ENCODE peak calls at places on chromosome 3, in four cellular contexts. E is HL-60, T is Calu3, Y is BE2C. Q is an unnamed sample.

GRCh38 chr3:69767571-69767970 is 28.3 kb downstream of the MITF start:
- DNase-seq in T (no peak), Y (no peak), E (no peak), Q (no peak)

GRCh38 chr3:115975796-115976195 is 352.5 kb downstream of the GAP43 start:
- DNase-seq in T (no peak), E (no peak), Y (no peak), Q (no peak)

GRCh38 chr3:107629556-107629955 is 106.8 kb downstream of the BBX start:
- DNase-seq in E (peak), Y (no peak), T (no peak), Q (no peak)

GRCh38 chr3:9779721-9780450 is 10.1 kb upstream of the CAMK1 start:
- DNase-seq in Y (no peak), E (peak), T (no peak), Q (no peak)

GRCh38 chr3:56620371-56620770 is 62.7 kb downstream of the TASOR start:
- DNase-seq in Y (no peak), E (no peak), T (no peak), Q (no peak)

GRCh38 chr3:171615281-171615680 is 155.1 kb upstream of the TNIK start:
- DNase-seq in E (no peak), Y (no peak), T (no peak), Q (no peak)

GRCh38 chr3:53646723-53647122 is 152.3 kb downstream of the CACNA1D start:
- DNase-seq in E (no peak), T (no peak), Y (no peak), Q (no peak)

GRCh38 chr3:25820372-25820771 is 30.5 kb downstream of the OXSM start:
- DNase-seq in Y (no peak), E (no peak), T (peak), Q (no peak)

GRCh38 chr3:177470200-177470941 is 273.1 kb upstream of the TBL1XR1 start:
- DNase-seq in T (no peak), Y (peak), E (no peak), Q (no peak)

GRCh38 chr3:14879161-14879888 is 60.6 kb downstream of the FGD5 start:
- DNase-seq in T (no peak), Y (peak), E (no peak), Q (no peak)

GRCh38 chr3:37526511-37526910 is 335.2 kb upstream of the CTDSPL start:
- DNase-seq in Y (no peak), T (no peak), E (no peak), Q (no peak)

DNA sequence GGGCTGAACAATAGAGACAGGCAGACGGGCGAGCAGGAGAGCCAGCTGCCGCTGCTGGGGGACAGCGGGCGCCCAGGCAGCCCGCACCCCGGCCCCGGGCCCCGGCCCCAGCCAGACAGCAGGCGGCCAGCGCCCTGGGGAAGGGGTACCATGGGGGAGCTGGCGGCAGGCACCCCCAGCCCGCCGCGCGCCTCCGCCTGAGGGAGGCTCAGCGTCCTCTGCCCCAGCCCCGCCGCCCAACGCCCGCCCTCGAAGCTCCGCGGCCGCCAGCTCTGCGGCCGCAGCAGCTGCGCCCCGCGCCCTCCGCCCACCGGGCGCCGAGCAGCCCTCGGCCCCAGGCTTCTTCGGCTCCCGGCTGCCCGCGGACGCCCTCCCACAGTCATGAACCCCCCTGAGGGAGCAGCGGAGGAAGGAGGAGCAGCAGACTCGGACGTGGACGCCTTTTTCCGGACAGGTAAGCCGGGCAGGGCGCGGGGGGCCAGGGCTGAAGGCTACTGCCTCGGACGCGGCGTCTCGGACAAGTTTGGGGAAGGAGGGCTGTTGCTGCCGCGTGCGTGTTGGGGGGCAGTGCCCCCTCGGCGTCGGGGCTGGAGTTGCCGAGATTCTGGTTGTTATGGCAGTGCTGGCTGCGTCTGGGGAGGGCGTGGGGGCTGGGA is 41.6 kb upstream of the ROPN1 start:
- DNase-seq in E (no peak), Y (peak), T (no peak), Q (peak)
- TF ChIP-seq CTCF in E (no peak), Y (no peak), T (peak), Q (no peak)

DNA sequence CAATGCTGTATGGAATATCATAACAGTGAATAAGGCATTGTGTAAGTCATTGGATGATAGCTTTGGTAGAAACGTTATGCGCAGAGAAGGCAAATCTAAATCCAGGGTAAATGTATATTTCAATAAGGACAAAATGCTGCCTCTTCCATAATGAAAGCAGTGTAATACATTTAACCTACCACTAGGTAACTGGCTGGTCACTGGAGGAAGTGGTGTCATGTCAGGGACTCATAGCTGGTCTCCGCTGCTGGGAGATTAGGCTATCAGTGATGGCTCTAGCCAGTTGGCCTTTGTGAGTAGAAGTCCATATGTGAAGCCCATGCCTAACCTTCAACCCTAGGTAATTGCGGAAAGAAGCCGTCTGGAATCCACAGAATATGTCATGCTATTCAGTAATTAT is 140.9 kb downstream of the NLGN1 start:
- DNase-seq in E (no peak), Y (no peak), T (no peak), Q (peak)
- TF ChIP-seq CTCF in E (no peak), Y (peak), T (peak), Q (no peak)

GRCh38 chr3:98521897-98522537 is 685 bp downstream of the CLDND1 start:
- DNase-seq in E (peak), T (peak), Y (peak), Q (peak)

GRCh38 chr3:98522538-98523281 is at the start of gene CLDND1:
- DNase-seq in Y (peak), T (peak), E (peak), Q (peak)

GRCh38 chr3:98514948-98515347 is 7.8 kb downstream of the CLDND1 start:
- DNase-seq in E (no peak), T (no peak), Y (no peak), Q (no peak)

GRCh38 chr3:98519351-98519750 is 3.4 kb downstream of the CLDND1 start:
- DNase-seq in E (no peak), Y (no peak), T (no peak), Q (no peak)

GRCh38 chr3:98518816-98519215 is 3.9 kb downstream of the CLDND1 start:
- DNase-seq in E (no peak), Y (no peak), T (no peak), Q (no peak)
- TF ChIP-seq CTCF in E (no peak), Y (no peak), T (no peak), Q (no peak)

DNA sequence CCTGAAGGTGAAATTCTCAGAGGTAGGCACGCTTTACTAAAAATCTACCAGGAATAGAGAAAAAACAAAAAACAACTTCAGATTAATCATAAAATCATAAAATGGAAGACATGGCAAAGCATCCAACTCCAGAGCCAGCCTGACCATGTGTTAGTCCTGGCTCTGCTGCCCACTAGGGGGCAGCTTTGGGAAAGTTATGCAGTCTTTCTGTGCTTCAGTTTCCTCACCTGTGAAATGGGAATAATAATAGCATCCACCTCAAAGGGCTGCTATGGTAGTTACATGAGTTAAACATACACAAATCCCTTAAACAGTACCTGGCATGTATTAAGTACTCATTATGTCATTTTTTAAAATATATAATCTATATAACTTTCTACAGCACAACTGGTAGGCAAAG is 52.3 kb downstream of the WNT5A start:
- DNase-seq in Y (no peak), E (peak), T (no peak), Q (peak)
- TF ChIP-seq CTCF in Y (peak), E (peak), T (no peak), Q (peak)

GRCh38 chr3:32237670-32238026 is 832 bp upstream of the CMTM8 start:
- DNase-seq in E (no peak), T (no peak), Y (no peak), Q (no peak)

GRCh38 chr3:32238027-32238815 is at the start of gene CMTM8:
- DNase-seq in Y (peak), T (peak), E (no peak), Q (peak)

GRCh38 chr3:32241100-32241499 is 2.6 kb downstream of the CMTM8 start:
- DNase-seq in E (no peak), T (no peak), Y (no peak), Q (no peak)

GRCh38 chr3:32238816-32239637 is 547 bp downstream of the CMTM8 start:
- DNase-seq in Y (peak), T (peak), E (peak), Q (peak)

DNA sequence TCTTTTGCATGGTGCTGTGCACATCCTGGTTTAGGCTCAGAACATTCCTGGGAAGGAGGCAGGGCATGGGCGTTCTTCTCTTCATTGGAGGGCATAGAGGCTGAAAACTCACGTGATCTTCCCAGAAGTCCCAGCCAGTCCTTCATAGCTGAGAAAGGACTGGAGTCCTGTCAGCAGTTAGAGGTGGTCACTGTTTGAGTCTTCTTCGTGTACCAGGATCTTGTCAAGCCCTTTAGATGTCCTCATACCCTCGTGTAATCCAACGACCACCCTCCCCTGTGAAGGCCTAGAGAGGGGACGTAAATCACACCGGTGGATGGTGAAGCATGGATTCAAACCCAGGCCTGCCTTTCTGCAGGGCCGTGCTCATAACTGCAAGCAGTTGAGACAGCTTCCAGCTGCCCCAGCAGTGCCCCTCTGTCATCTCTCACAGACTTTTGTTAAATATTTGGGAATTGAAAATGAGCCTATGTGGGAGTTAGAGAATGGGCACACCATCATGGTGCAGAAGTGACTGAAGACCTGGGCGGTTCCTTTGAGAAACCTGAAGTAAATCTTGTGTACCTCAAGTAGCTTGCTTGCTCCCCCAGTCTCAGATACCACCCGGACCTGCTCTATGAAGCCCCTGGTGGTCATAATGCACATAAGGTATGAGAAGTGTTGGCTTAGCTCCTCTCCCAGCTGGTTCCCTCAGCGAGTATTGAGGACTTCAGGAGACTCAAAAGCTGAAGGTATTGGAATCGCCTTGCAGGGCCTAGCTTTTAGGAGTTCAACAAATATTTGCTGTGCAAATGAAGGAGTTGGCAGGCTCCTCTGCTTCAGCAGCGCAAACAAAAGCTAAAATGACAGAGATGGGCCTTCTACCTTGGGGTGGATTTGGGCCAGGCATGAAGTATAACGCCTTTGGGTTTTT is 1.4 kb downstream of the CMTM8 start:
- DNase-seq in E (no peak), T (peak), Y (peak), Q (peak)
- TF ChIP-seq CTCF in E (no peak), T (peak), Y (peak), Q (peak)

GRCh38 chr3:156535162-156535627 is 19.7 kb downstream of the SSR3 start:
- DNase-seq in Y (peak), E (no peak), T (peak), Q (peak)
- TF ChIP-seq CTCF in Y (peak), E (peak), T (no peak), Q (peak)

DNA sequence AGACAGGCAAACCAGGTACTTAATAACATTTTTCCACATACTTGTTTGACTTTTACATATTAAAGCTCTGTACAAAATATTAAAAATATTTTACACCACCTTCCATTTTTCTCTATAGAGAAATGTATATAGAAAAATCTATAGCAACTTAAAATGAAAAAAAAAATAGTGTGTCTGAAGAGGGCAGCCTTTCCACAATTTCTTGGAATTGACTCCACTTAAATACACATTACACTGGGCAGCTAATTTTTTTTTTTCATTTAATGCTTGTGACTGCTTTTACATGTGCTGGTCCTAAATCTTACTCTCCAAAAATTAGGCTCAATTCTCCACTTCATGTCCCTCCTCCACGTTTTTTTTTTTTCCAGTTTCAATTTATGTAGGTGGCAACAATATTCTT is 427.0 kb upstream of the RBMS3 start:
- DNase-seq in E (no peak), Y (no peak), T (no peak), Q (peak)
- TF ChIP-seq CTCF in E (no peak), Y (no peak), T (no peak), Q (peak)

DNA sequence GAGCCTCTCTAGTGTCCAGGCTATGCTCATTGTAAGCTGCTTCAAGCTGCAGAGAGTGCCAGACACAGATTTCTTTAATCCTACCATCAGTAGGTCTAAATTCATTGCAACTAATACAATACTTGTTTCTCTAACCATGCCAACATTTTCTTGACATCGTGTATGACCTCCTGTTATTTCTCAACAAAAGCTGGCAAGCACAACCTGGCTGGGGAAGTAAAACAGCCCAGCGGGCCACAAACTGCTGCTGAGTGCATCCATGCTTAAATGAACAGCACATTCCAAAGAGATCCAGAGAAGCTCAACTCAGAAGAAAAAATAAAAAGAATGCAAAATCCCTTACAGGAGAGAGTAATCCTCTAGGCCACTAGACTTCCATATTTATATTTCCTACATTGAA is 36.5 kb downstream of the GMNC start:
- DNase-seq in Y (no peak), E (no peak), T (no peak), Q (no peak)
- TF ChIP-seq CTCF in Y (no peak), E (no peak), T (no peak), Q (no peak)

DNA sequence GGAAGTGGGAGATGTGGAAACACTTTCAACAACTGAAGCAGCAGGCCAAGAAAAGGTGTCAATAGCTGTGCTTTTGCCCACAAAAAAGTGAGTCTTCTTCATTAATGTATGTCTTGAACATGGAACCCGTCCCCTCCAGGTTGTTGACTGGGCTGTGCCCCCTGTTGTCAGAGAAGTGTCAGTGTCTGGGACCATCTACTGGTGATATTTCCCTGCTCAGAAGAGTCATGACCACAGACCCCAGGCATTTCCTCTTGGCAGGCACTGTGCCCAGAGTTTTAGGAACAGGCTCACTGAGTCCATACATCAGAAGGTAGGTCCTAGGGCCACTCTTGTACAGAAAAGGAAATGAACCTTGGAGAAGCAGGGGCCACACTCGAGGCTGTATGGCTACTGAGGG is 54.8 kb upstream of the LARS2 start:
- DNase-seq in E (no peak), T (no peak), Y (no peak), Q (no peak)
- TF ChIP-seq CTCF in E (no peak), T (no peak), Y (no peak), Q (no peak)

GRCh38 chr3:71905426-71905825 is 120.5 kb upstream of the PROK2 start:
- DNase-seq in T (no peak), Y (no peak), E (peak), Q (no peak)
- TF ChIP-seq CTCF in T (no peak), Y (no peak), E (no peak), Q (no peak)